ENCODE peak calls at places on chromosomes 13 and 19, in eight cellular contexts. One of them, this sample, is unnamed.

GRCh38 chr19:8306235-8307054 is 1.7 kb downstream of the CD320 start:
- DNase-seq in heart left ventricle: peak; percentile 5
- DNase-seq in IMR-90: no peak
- DNase-seq in neural progenitor cell: no peak
- DNase-seq in OCI-LY7: no peak
- DNase-seq in colonic mucosa: peak; percentile 55
- DNase-seq in body of pancreas: peak; percentile 1
- DNase-seq in upper lobe of right lung: peak; percentile 61
- DNase-seq in this sample: peak; percentile 59

GRCh38 chr13:83449666-83450395 is 432.4 kb downstream of the SLITRK1 start:
- DNase-seq in heart left ventricle: no peak
- DNase-seq in IMR-90: peak; percentile 62
- DNase-seq in neural progenitor cell: peak; percentile 60
- DNase-seq in OCI-LY7: no peak
- DNase-seq in colonic mucosa: no peak
- DNase-seq in body of pancreas: no peak
- DNase-seq in upper lobe of right lung: no peak
- DNase-seq in this sample: no peak

GRCh38 chr19:10115392-10116084 is 4.0 kb downstream of the P2RY11 start:
- DNase-seq in heart left ventricle: no peak
- DNase-seq in IMR-90: no peak
- DNase-seq in neural progenitor cell: no peak
- DNase-seq in OCI-LY7: no peak
- DNase-seq in colonic mucosa: no peak
- DNase-seq in body of pancreas: no peak
- DNase-seq in upper lobe of right lung: no peak
- DNase-seq in this sample: no peak

GRCh38 chr13:103634066-103634465 is 567.8 kb upstream of the SLC10A2 start:
- DNase-seq in heart left ventricle: no peak
- DNase-seq in IMR-90: no peak
- DNase-seq in neural progenitor cell: no peak
- DNase-seq in OCI-LY7: no peak
- DNase-seq in colonic mucosa: no peak
- DNase-seq in body of pancreas: no peak
- DNase-seq in upper lobe of right lung: no peak
- DNase-seq in this sample: no peak

GRCh38 chr13:76349700-76350099 is 536.5 kb downstream of the KCTD12 start:
- DNase-seq in heart left ventricle: no peak
- DNase-seq in IMR-90: no peak
- DNase-seq in neural progenitor cell: no peak
- DNase-seq in OCI-LY7: no peak
- DNase-seq in colonic mucosa: no peak
- DNase-seq in body of pancreas: no peak
- DNase-seq in upper lobe of right lung: no peak
- DNase-seq in this sample: no peak

GRCh38 chr13:27704681-27705080 is 83.0 kb downstream of the POLR1D start:
- DNase-seq in heart left ventricle: no peak
- DNase-seq in IMR-90: no peak
- DNase-seq in neural progenitor cell: no peak
- DNase-seq in OCI-LY7: no peak
- DNase-seq in colonic mucosa: no peak
- DNase-seq in body of pancreas: no peak
- DNase-seq in upper lobe of right lung: no peak
- DNase-seq in this sample: no peak

GRCh38 chr13:113445791-113446487 is 7.3 kb downstream of the ADPRHL1 start:
- DNase-seq in heart left ventricle: no peak
- DNase-seq in IMR-90: no peak
- DNase-seq in neural progenitor cell: no peak
- DNase-seq in OCI-LY7: peak; percentile 91
- DNase-seq in colonic mucosa: no peak
- DNase-seq in body of pancreas: no peak
- DNase-seq in upper lobe of right lung: peak; percentile 51
- DNase-seq in this sample: no peak

GRCh38 chr13:48576448-48576993 is 43.6 kb upstream of the RCBTB2 start:
- DNase-seq in heart left ventricle: no peak
- DNase-seq in IMR-90: no peak
- DNase-seq in neural progenitor cell: no peak
- DNase-seq in OCI-LY7: no peak
- DNase-seq in colonic mucosa: no peak
- DNase-seq in body of pancreas: no peak
- DNase-seq in upper lobe of right lung: no peak
- DNase-seq in this sample: no peak

GRCh38 chr13:73428706-73429105 is 369.9 kb downstream of the KLF5 start:
- DNase-seq in heart left ventricle: no peak
- DNase-seq in IMR-90: no peak
- DNase-seq in neural progenitor cell: no peak
- DNase-seq in OCI-LY7: no peak
- DNase-seq in colonic mucosa: no peak
- DNase-seq in body of pancreas: no peak
- DNase-seq in upper lobe of right lung: no peak
- DNase-seq in this sample: no peak

GRCh38 chr13:27005556-27005955 is 166.1 kb downstream of the USP12 start:
- DNase-seq in heart left ventricle: no peak
- DNase-seq in IMR-90: no peak
- DNase-seq in neural progenitor cell: peak; percentile 23
- DNase-seq in OCI-LY7: no peak
- DNase-seq in colonic mucosa: no peak
- DNase-seq in body of pancreas: peak; percentile 27
- DNase-seq in upper lobe of right lung: no peak
- DNase-seq in this sample: no peak

DNA sequence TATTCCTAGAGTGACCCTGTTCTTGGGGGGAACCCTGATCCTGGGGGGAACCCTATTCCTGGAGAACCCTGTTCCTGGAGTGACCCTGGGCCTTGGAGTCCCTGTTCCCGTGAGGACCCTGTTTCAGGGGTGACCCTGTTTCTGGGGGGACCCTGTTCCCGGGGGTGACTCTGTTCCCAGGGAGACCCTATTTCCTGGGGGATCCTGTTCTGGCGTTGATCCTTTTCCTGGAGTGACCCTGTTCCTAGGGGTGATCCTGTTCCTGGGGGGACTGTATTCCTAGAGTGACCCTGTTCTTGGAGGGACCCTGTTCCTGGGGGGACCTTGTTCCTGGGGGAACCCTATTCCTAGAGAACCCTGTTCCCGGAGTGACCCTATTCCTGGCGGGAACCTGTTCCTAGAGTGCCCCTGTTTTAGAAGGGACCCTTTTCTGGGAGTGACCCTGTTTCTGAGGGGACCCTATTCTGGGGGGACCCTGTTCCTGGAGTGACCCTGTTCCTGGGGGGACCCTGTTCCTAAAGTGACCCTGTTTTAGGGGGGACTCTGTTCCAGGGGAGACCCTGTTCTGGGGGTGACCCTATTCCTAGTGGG is 15.0 kb downstream of the GNA15 start:
- DNase-seq in heart left ventricle: no peak
- DNase-seq in IMR-90: no peak
- DNase-seq in neural progenitor cell: no peak
- DNase-seq in OCI-LY7: no peak
- DNase-seq in colonic mucosa: no peak
- DNase-seq in body of pancreas: no peak
- DNase-seq in upper lobe of right lung: no peak
- DNase-seq in this sample: no peak
- H3K36me3 ChIP-seq in heart left ventricle: no peaks in the 10 kb centered on the region
- H3K36me3 ChIP-seq in IMR-90: no peaks in the 10 kb centered on the region
- H3K36me3 ChIP-seq in neural progenitor cell: no peaks in the 10 kb centered on the region
- H3K36me3 ChIP-seq in OCI-LY7: no peaks in the 10 kb centered on the region
- H3K36me3 ChIP-seq in colonic mucosa: no peaks in the 10 kb centered on the region
- H3K36me3 ChIP-seq in body of pancreas: no peaks in the 10 kb centered on the region
- H3K36me3 ChIP-seq in upper lobe of right lung: no peaks in the 10 kb centered on the region
- H3K36me3 ChIP-seq in this sample: no peaks in the 10 kb centered on the region

GRCh38 chr19:325173-325936 is 19.2 kb downstream of the MIER2 start:
- DNase-seq in heart left ventricle: no peak
- DNase-seq in IMR-90: no peak
- DNase-seq in neural progenitor cell: no peak
- DNase-seq in OCI-LY7: no peak
- DNase-seq in colonic mucosa: no peak
- DNase-seq in body of pancreas: no peak
- DNase-seq in upper lobe of right lung: peak; percentile 56
- DNase-seq in this sample: no peak

GRCh38 chr19:328025-328505 is 16.5 kb downstream of the MIER2 start:
- DNase-seq in heart left ventricle: no peak
- DNase-seq in IMR-90: no peak
- DNase-seq in neural progenitor cell: no peak
- DNase-seq in OCI-LY7: peak; percentile 40
- DNase-seq in colonic mucosa: no peak
- DNase-seq in body of pancreas: no peak
- DNase-seq in upper lobe of right lung: no peak
- DNase-seq in this sample: no peak

GRCh38 chr19:325937-326565 is 18.5 kb downstream of the MIER2 start:
- DNase-seq in heart left ventricle: no peak
- DNase-seq in IMR-90: no peak
- DNase-seq in neural progenitor cell: no peak
- DNase-seq in OCI-LY7: no peak
- DNase-seq in colonic mucosa: no peak
- DNase-seq in body of pancreas: no peak
- DNase-seq in upper lobe of right lung: peak; percentile 60
- DNase-seq in this sample: no peak

GRCh38 chr19:327291-328024 is 17.1 kb downstream of the MIER2 start:
- DNase-seq in heart left ventricle: no peak
- DNase-seq in IMR-90: no peak
- DNase-seq in neural progenitor cell: no peak
- DNase-seq in OCI-LY7: no peak
- DNase-seq in colonic mucosa: no peak
- DNase-seq in body of pancreas: no peak
- DNase-seq in upper lobe of right lung: peak; percentile 63
- DNase-seq in this sample: no peak

DNA sequence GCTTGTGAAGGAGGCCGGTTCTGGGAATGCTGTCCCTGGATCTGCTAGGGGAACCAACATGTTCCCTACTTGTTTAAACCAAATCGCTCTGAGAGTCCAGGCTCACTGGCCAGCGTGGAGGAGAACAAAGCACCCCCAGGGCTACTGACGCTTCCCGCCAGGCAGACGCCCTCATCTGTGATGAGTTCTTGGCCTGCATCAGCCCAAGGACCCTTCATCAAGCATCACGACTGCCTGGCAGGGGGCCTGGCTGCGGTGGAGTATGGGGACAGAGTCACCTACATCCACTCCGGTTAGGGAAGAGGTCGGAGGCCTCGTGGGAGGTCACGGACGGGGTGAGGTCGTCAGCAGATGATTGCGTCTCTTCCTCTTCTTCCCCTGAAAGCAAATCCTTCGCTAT is 17.7 kb downstream of the MIER2 start:
- DNase-seq in heart left ventricle: no peak
- DNase-seq in IMR-90: no peak
- DNase-seq in neural progenitor cell: no peak
- DNase-seq in OCI-LY7: no peak
- DNase-seq in colonic mucosa: no peak
- DNase-seq in body of pancreas: no peak
- DNase-seq in upper lobe of right lung: peak; percentile 47
- DNase-seq in this sample: no peak
- H3K36me3 ChIP-seq in heart left ventricle: no peaks in the 10 kb centered on the region
- H3K36me3 ChIP-seq in IMR-90: peaks cover 85% of the 10 kb centered on the region
- H3K36me3 ChIP-seq in neural progenitor cell: peaks cover 23% of the 10 kb centered on the region
- H3K36me3 ChIP-seq in OCI-LY7: peaks cover 100% of the 10 kb centered on the region
- H3K36me3 ChIP-seq in colonic mucosa: peaks cover 29% of the 10 kb centered on the region
- H3K36me3 ChIP-seq in body of pancreas: peaks cover 21% of the 10 kb centered on the region
- H3K36me3 ChIP-seq in upper lobe of right lung: peaks cover 68% of the 10 kb centered on the region
- H3K36me3 ChIP-seq in this sample: no peaks in the 10 kb centered on the region

DNA sequence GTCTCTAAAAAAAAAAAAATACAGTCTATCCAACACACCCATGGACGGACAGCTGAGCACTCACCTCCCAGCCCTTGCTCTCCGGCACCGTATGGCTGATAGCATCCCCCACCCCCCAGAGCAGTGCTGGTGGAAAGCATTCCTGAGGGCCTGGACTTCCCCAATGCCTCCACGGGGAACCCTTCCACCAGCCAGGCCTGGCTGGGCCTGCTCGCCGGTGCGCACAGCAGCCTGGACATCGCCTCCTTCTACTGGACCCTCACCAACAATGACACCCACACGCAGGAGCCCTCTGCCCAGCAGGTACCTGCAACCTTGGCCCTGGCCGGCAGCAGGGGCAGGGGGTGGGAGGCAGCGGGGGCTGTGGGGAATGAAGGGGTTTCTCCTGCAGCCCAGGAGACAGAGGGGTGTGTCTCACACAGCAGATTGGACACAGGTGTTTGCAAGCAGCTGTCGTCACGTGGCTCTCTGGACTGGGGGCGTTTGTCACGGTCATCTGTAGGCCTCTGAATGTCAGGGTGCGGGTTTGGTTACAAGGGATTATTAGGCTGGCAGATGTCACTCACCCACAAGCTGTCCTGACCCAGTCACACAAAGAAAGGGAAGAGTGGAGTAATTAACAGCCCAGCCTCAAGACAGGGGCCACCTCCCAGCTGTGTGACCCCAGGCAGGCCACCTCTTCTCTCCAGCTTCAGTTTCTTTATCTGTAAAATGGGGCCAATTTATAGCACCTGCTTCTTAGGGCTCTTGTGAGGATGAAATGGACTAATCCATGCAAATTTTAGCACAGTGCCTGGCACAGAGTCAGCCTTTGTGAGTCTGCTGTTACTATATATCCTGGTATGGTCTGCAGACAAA is 19.3 kb downstream of the PLD3 start:
- DNase-seq in heart left ventricle: no peak
- DNase-seq in IMR-90: no peak
- DNase-seq in neural progenitor cell: no peak
- DNase-seq in OCI-LY7: no peak
- DNase-seq in colonic mucosa: no peak
- DNase-seq in body of pancreas: no peak
- DNase-seq in upper lobe of right lung: no peak
- DNase-seq in this sample: no peak
- H3K36me3 ChIP-seq in heart left ventricle: no peaks in the 10 kb centered on the region
- H3K36me3 ChIP-seq in IMR-90: peaks cover 47% of the 10 kb centered on the region
- H3K36me3 ChIP-seq in neural progenitor cell: no peaks in the 10 kb centered on the region
- H3K36me3 ChIP-seq in OCI-LY7: no peaks in the 10 kb centered on the region
- H3K36me3 ChIP-seq in colonic mucosa: no peaks in the 10 kb centered on the region
- H3K36me3 ChIP-seq in body of pancreas: peaks cover 10% of the 10 kb centered on the region
- H3K36me3 ChIP-seq in upper lobe of right lung: peaks cover 59% of the 10 kb centered on the region
- H3K36me3 ChIP-seq in this sample: no peaks in the 10 kb centered on the region

GRCh38 chr13:39013462-39013861 is 22.8 kb upstream of the STOML3 start:
- DNase-seq in heart left ventricle: no peak
- DNase-seq in IMR-90: no peak
- DNase-seq in neural progenitor cell: no peak
- DNase-seq in OCI-LY7: no peak
- DNase-seq in colonic mucosa: no peak
- DNase-seq in body of pancreas: no peak
- DNase-seq in upper lobe of right lung: no peak
- DNase-seq in this sample: no peak
- H3K36me3 ChIP-seq in heart left ventricle: no peaks in the 10 kb centered on the region
- H3K36me3 ChIP-seq in IMR-90: peaks cover 40% of the 10 kb centered on the region
- H3K36me3 ChIP-seq in neural progenitor cell: peaks cover 18% of the 10 kb centered on the region
- H3K36me3 ChIP-seq in OCI-LY7: peaks cover 97% of the 10 kb centered on the region
- H3K36me3 ChIP-seq in colonic mucosa: no peaks in the 10 kb centered on the region
- H3K36me3 ChIP-seq in body of pancreas: peaks cover 35% of the 10 kb centered on the region
- H3K36me3 ChIP-seq in upper lobe of right lung: peaks cover 91% of the 10 kb centered on the region
- H3K36me3 ChIP-seq in this sample: no peaks in the 10 kb centered on the region

This sample was measured in transverse colon.